ENCODE peak calls at places on chromosomes 5 and 9, in four cellular contexts. One of them, this sample, is unnamed.

GRCh38 chr5:124103671-124104070 is 591.7 kb downstream of the CSNK1G3 start:
- DNase-seq in right cardiac atrium: no peak
- DNase-seq in cardiac muscle cell: no peak
- DNase-seq in cerebellar cortex: no peak
- DNase-seq in this sample: no peak

GRCh38 chr5:157108961-157109360 is at the start of gene HAVCR2:
- DNase-seq in cerebellar cortex: no peak
- DNase-seq in right cardiac atrium: no peak
- DNase-seq in cardiac muscle cell: no peak
- DNase-seq in this sample: no peak

GRCh38 chr5:170836226-170836625 is 25.6 kb upstream of the RANBP17 start:
- DNase-seq in cerebellar cortex: no peak
- DNase-seq in cardiac muscle cell: no peak
- DNase-seq in right cardiac atrium: no peak
- DNase-seq in this sample: no peak

GRCh38 chr5:90408571-90409317 is 812 bp downstream of the CETN3 start:
- DNase-seq in cerebellar cortex: peak; percentile 44
- DNase-seq in cardiac muscle cell: no peak
- DNase-seq in right cardiac atrium: no peak
- DNase-seq in this sample: no peak

GRCh38 chr5:119063579-119064379 is 7.1 kb upstream of the DMXL1 start:
- DNase-seq in right cardiac atrium: no peak
- DNase-seq in cerebellar cortex: no peak
- DNase-seq in cardiac muscle cell: peak; percentile 86
- DNase-seq in this sample: no peak

GRCh38 chr5:88283690-88284089 is 15.0 kb upstream of the TMEM161B start:
- DNase-seq in cerebellar cortex: no peak
- DNase-seq in cardiac muscle cell: no peak
- DNase-seq in right cardiac atrium: no peak
- DNase-seq in this sample: no peak

GRCh38 chr5:1345876-1346626 is 1.2 kb upstream of the CLPTM1L start:
- DNase-seq in right cardiac atrium: no peak
- DNase-seq in cardiac muscle cell: no peak
- DNase-seq in cerebellar cortex: no peak
- DNase-seq in this sample: no peak

GRCh38 chr9:134208310-134208841 is 44.0 kb upstream of the RNU6ATAC start:
- DNase-seq in cerebellar cortex: peak; percentile 71
- DNase-seq in cardiac muscle cell: peak; percentile 68
- DNase-seq in right cardiac atrium: peak; percentile 72
- DNase-seq in this sample: peak; percentile 88

GRCh38 chr9:93086445-93087224 is 9.4 kb upstream of the CARD19 start:
- DNase-seq in cardiac muscle cell: no peak
- DNase-seq in cerebellar cortex: no peak
- DNase-seq in right cardiac atrium: no peak
- DNase-seq in this sample: no peak